ENCODE peak calls at places on chromosomes 4 and X, in ten cellular contexts. One of them, this sample, is unnamed.

GRCh38 chr4:4872148-4872903 is 12.9 kb downstream of the MSX1 start:
- DNase-seq in choroid plexus epithelial cell: no peak
- DNase-seq in lower leg skin: peak
- DNase-seq in ascending aorta: no peak
- DNase-seq in DND-41: no peak
- DNase-seq in naive thymus-derived CD4-positive, alpha-beta T cell: no peak
- DNase-seq in AG04450: no peak
- DNase-seq in tibial nerve: no peak
- DNase-seq in aorta: no peak
- DNase-seq in GM23338: peak
- DNase-seq in this sample: no peak

GRCh38 chrX:45056428-45057145 is 144.1 kb downstream of the DIPK2B start:
- DNase-seq in choroid plexus epithelial cell: no peak
- DNase-seq in lower leg skin: no peak
- DNase-seq in ascending aorta: no peak
- DNase-seq in DND-41: no peak
- DNase-seq in naive thymus-derived CD4-positive, alpha-beta T cell: no peak
- DNase-seq in AG04450: no peak
- DNase-seq in tibial nerve: no peak
- DNase-seq in aorta: no peak
- DNase-seq in GM23338: no peak
- DNase-seq in this sample: no peak

GRCh38 chr4:138192113-138192512 is 50.0 kb downstream of the SLC7A11 start:
- DNase-seq in choroid plexus epithelial cell: no peak
- DNase-seq in lower leg skin: no peak
- DNase-seq in ascending aorta: no peak
- DNase-seq in DND-41: no peak
- DNase-seq in naive thymus-derived CD4-positive, alpha-beta T cell: no peak
- DNase-seq in AG04450: no peak
- DNase-seq in tibial nerve: no peak
- DNase-seq in aorta: no peak
- DNase-seq in GM23338: peak
- DNase-seq in this sample: no peak

GRCh38 chrX:43970528-43970927 is 2.7 kb downstream of the NDP start:
- DNase-seq in choroid plexus epithelial cell: no peak
- DNase-seq in lower leg skin: no peak
- DNase-seq in ascending aorta: no peak
- DNase-seq in DND-41: no peak
- DNase-seq in naive thymus-derived CD4-positive, alpha-beta T cell: no peak
- DNase-seq in AG04450: no peak
- DNase-seq in tibial nerve: no peak
- DNase-seq in aorta: no peak
- DNase-seq in GM23338: no peak
- DNase-seq in this sample: no peak

GRCh38 chr4:56051049-56051709 is 102.4 kb downstream of the CEP135 start:
- DNase-seq in choroid plexus epithelial cell: no peak
- DNase-seq in lower leg skin: no peak
- DNase-seq in ascending aorta: no peak
- DNase-seq in DND-41: no peak
- DNase-seq in naive thymus-derived CD4-positive, alpha-beta T cell: no peak
- DNase-seq in AG04450: no peak
- DNase-seq in tibial nerve: no peak
- DNase-seq in aorta: no peak
- DNase-seq in GM23338: no peak
- DNase-seq in this sample: no peak

GRCh38 chrX:39936886-39937770 is 160.6 kb downstream of the BCOR start:
- DNase-seq in choroid plexus epithelial cell: no peak
- DNase-seq in lower leg skin: no peak
- DNase-seq in ascending aorta: no peak
- DNase-seq in DND-41: peak
- DNase-seq in naive thymus-derived CD4-positive, alpha-beta T cell: peak
- DNase-seq in AG04450: no peak
- DNase-seq in tibial nerve: no peak
- DNase-seq in aorta: peak
- DNase-seq in GM23338: no peak
- DNase-seq in this sample: peak

GRCh38 chrX:109774706-109775105 is 41.6 kb upstream of the ACSL4 start:
- DNase-seq in choroid plexus epithelial cell: peak
- DNase-seq in lower leg skin: no peak
- DNase-seq in ascending aorta: no peak
- DNase-seq in DND-41: no peak
- DNase-seq in naive thymus-derived CD4-positive, alpha-beta T cell: no peak
- DNase-seq in AG04450: peak
- DNase-seq in tibial nerve: peak
- DNase-seq in aorta: no peak
- DNase-seq in GM23338: peak
- DNase-seq in this sample: no peak

GRCh38 chr4:22897520-22898108 is 204.9 kb downstream of the GBA3 start:
- DNase-seq in choroid plexus epithelial cell: peak
- DNase-seq in lower leg skin: no peak
- DNase-seq in ascending aorta: no peak
- DNase-seq in DND-41: peak
- DNase-seq in naive thymus-derived CD4-positive, alpha-beta T cell: no peak
- DNase-seq in AG04450: no peak
- DNase-seq in tibial nerve: no peak
- DNase-seq in aorta: no peak
- DNase-seq in GM23338: peak
- DNase-seq in this sample: peak

GRCh38 chrX:14026121-14026520 is 3.6 kb downstream of the GEMIN8 start:
- DNase-seq in choroid plexus epithelial cell: no peak
- DNase-seq in lower leg skin: no peak
- DNase-seq in ascending aorta: no peak
- DNase-seq in DND-41: no peak
- DNase-seq in naive thymus-derived CD4-positive, alpha-beta T cell: no peak
- DNase-seq in AG04450: no peak
- DNase-seq in tibial nerve: no peak
- DNase-seq in aorta: no peak
- DNase-seq in GM23338: peak
- DNase-seq in this sample: no peak

GRCh38 chrX:14029039-14029424 is 660 bp downstream of the GEMIN8 start:
- DNase-seq in choroid plexus epithelial cell: no peak
- DNase-seq in lower leg skin: no peak
- DNase-seq in ascending aorta: no peak
- DNase-seq in DND-41: no peak
- DNase-seq in naive thymus-derived CD4-positive, alpha-beta T cell: no peak
- DNase-seq in AG04450: no peak
- DNase-seq in tibial nerve: no peak
- DNase-seq in aorta: no peak
- DNase-seq in GM23338: no peak
- DNase-seq in this sample: no peak

GRCh38 chrX:14027031-14027430 is 2.7 kb downstream of the GEMIN8 start:
- DNase-seq in choroid plexus epithelial cell: peak
- DNase-seq in lower leg skin: no peak
- DNase-seq in ascending aorta: no peak
- DNase-seq in DND-41: peak
- DNase-seq in naive thymus-derived CD4-positive, alpha-beta T cell: no peak
- DNase-seq in AG04450: no peak
- DNase-seq in tibial nerve: no peak
- DNase-seq in aorta: peak
- DNase-seq in GM23338: no peak
- DNase-seq in this sample: no peak

GRCh38 chrX:14028473-14028872 is 1.2 kb downstream of the GEMIN8 start:
- DNase-seq in choroid plexus epithelial cell: no peak
- DNase-seq in lower leg skin: no peak
- DNase-seq in ascending aorta: no peak
- DNase-seq in DND-41: no peak
- DNase-seq in naive thymus-derived CD4-positive, alpha-beta T cell: no peak
- DNase-seq in AG04450: no peak
- DNase-seq in tibial nerve: no peak
- DNase-seq in aorta: no peak
- DNase-seq in GM23338: no peak
- DNase-seq in this sample: no peak

GRCh38 chrX:14027511-14028019 is 2.1 kb downstream of the GEMIN8 start:
- DNase-seq in choroid plexus epithelial cell: peak
- DNase-seq in lower leg skin: no peak
- DNase-seq in ascending aorta: no peak
- DNase-seq in DND-41: no peak
- DNase-seq in naive thymus-derived CD4-positive, alpha-beta T cell: no peak
- DNase-seq in AG04450: peak
- DNase-seq in tibial nerve: no peak
- DNase-seq in aorta: no peak
- DNase-seq in GM23338: no peak
- DNase-seq in this sample: no peak
- H3K4me3 ChIP-seq in choroid plexus epithelial cell: no peak
- H3K4me3 ChIP-seq in lower leg skin: no peak
- H3K4me3 ChIP-seq in ascending aorta: no peak
- H3K4me3 ChIP-seq in DND-41: no peak
- H3K4me3 ChIP-seq in naive thymus-derived CD4-positive, alpha-beta T cell: no peak
- H3K4me3 ChIP-seq in AG04450: no peak
- H3K4me3 ChIP-seq in tibial nerve: no peak
- H3K4me3 ChIP-seq in aorta: no peak
- H3K4me3 ChIP-seq in GM23338: no peak
- H3K4me3 ChIP-seq in this sample: no peak

GRCh38 chr4:6892909-6893202 is 16.8 kb upstream of the TBC1D14 start:
- DNase-seq in choroid plexus epithelial cell: no peak
- DNase-seq in lower leg skin: no peak
- DNase-seq in ascending aorta: peak
- DNase-seq in DND-41: no peak
- DNase-seq in naive thymus-derived CD4-positive, alpha-beta T cell: no peak
- DNase-seq in AG04450: no peak
- DNase-seq in tibial nerve: no peak
- DNase-seq in aorta: no peak
- DNase-seq in GM23338: no peak
- DNase-seq in this sample: no peak

GRCh38 chr4:6893449-6894085 is 16.1 kb upstream of the TBC1D14 start:
- DNase-seq in choroid plexus epithelial cell: peak
- DNase-seq in lower leg skin: peak
- DNase-seq in ascending aorta: peak
- DNase-seq in DND-41: no peak
- DNase-seq in naive thymus-derived CD4-positive, alpha-beta T cell: no peak
- DNase-seq in AG04450: peak
- DNase-seq in tibial nerve: no peak
- DNase-seq in aorta: no peak
- DNase-seq in GM23338: no peak
- DNase-seq in this sample: no peak

GRCh38 chr4:6891436-6892170 is 18.0 kb upstream of the TBC1D14 start:
- DNase-seq in choroid plexus epithelial cell: peak
- DNase-seq in lower leg skin: peak
- DNase-seq in ascending aorta: peak
- DNase-seq in DND-41: no peak
- DNase-seq in naive thymus-derived CD4-positive, alpha-beta T cell: no peak
- DNase-seq in AG04450: no peak
- DNase-seq in tibial nerve: peak
- DNase-seq in aorta: no peak
- DNase-seq in GM23338: no peak
- DNase-seq in this sample: no peak

GRCh38 chr4:6894086-6894478 is 15.5 kb upstream of the TBC1D14 start:
- DNase-seq in choroid plexus epithelial cell: no peak
- DNase-seq in lower leg skin: no peak
- DNase-seq in ascending aorta: no peak
- DNase-seq in DND-41: no peak
- DNase-seq in naive thymus-derived CD4-positive, alpha-beta T cell: no peak
- DNase-seq in AG04450: no peak
- DNase-seq in tibial nerve: no peak
- DNase-seq in aorta: no peak
- DNase-seq in GM23338: no peak
- DNase-seq in this sample: no peak

DNA sequence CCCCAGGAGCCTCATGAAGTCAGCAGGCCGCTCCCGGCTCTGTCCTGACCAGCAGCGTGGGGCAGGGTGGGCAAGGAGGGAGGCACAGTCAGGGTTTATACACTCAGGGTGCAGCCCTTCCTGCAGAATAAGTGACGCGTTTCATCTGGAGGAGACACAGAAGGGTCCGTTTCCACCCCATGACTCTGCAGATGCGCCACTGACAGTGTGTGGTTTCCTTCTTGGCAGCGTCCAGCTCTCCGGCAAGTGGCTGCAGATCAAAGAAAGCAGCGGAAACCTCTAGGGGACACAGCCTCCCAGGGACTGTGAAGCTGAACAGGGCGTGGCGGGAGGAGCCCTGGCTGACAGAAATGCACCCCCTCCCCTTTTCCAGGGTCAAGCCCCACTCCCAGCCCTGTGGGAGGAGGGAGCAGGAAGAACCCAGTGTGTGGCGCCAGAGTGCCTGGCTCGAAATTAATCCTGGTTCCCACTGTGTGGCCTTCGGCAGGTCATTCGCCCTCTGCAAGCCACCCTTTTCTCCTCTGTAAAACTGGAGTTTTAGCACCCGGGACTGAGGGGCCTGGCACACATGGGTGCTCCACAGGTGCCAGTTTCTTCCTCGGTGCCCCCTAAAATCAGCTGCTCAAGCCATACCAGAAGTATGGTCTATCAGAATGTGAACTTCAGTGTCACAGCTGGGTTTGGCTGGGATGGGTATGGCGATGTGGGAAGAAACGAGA is 17.3 kb upstream of the TBC1D14 start:
- DNase-seq in choroid plexus epithelial cell: peak
- DNase-seq in lower leg skin: peak
- DNase-seq in ascending aorta: peak
- DNase-seq in DND-41: peak
- DNase-seq in naive thymus-derived CD4-positive, alpha-beta T cell: no peak
- DNase-seq in AG04450: no peak
- DNase-seq in tibial nerve: peak
- DNase-seq in aorta: peak
- DNase-seq in GM23338: peak
- DNase-seq in this sample: peak
- H3K4me3 ChIP-seq in choroid plexus epithelial cell: no peak
- H3K4me3 ChIP-seq in lower leg skin: no peak
- H3K4me3 ChIP-seq in ascending aorta: no peak
- H3K4me3 ChIP-seq in DND-41: no peak
- H3K4me3 ChIP-seq in naive thymus-derived CD4-positive, alpha-beta T cell: peak
- H3K4me3 ChIP-seq in AG04450: no peak
- H3K4me3 ChIP-seq in tibial nerve: peak
- H3K4me3 ChIP-seq in aorta: no peak
- H3K4me3 ChIP-seq in GM23338: no peak
- H3K4me3 ChIP-seq in this sample: no peak

DNA sequence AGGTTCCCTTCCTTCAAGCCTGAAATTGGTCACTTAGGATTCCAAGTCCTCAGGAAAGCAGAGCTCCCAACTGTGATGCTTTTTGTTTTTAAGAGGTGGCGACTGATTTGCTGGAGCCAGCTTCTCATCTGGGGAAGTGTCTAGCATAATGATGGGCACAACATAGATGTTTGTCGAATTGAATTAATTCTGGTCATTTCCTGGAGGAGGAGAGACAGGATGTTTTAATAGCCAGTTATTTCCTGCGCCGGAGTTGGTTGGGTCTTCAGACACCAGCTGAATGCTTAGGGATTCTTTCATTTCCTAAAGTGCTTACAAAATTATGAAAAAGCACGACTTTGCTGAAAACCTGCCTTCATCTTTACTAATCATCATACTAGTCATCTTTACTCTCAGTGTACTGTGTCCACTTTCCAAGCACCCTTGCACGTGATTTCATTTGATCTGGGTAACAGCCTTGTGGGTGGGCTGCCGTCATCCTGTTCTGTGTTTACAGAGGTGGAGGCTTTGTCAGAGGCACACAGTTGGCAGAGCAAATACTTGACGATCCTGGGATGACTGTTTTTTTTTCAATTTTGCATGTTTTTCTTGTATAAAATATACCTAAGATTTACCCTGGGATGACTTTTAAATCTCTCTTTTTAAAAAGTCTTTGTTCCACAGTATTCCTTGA is 49.5 kb downstream of the RGS12 start:
- DNase-seq in choroid plexus epithelial cell: peak
- DNase-seq in lower leg skin: no peak
- DNase-seq in ascending aorta: no peak
- DNase-seq in DND-41: no peak
- DNase-seq in naive thymus-derived CD4-positive, alpha-beta T cell: no peak
- DNase-seq in AG04450: peak
- DNase-seq in tibial nerve: no peak
- DNase-seq in aorta: no peak
- DNase-seq in GM23338: no peak
- DNase-seq in this sample: no peak
- H3K4me3 ChIP-seq in choroid plexus epithelial cell: peak
- H3K4me3 ChIP-seq in lower leg skin: no peak
- H3K4me3 ChIP-seq in ascending aorta: no peak
- H3K4me3 ChIP-seq in DND-41: no peak
- H3K4me3 ChIP-seq in naive thymus-derived CD4-positive, alpha-beta T cell: no peak
- H3K4me3 ChIP-seq in AG04450: peak
- H3K4me3 ChIP-seq in tibial nerve: no peak
- H3K4me3 ChIP-seq in aorta: no peak
- H3K4me3 ChIP-seq in GM23338: no peak
- H3K4me3 ChIP-seq in this sample: no peak

DNA sequence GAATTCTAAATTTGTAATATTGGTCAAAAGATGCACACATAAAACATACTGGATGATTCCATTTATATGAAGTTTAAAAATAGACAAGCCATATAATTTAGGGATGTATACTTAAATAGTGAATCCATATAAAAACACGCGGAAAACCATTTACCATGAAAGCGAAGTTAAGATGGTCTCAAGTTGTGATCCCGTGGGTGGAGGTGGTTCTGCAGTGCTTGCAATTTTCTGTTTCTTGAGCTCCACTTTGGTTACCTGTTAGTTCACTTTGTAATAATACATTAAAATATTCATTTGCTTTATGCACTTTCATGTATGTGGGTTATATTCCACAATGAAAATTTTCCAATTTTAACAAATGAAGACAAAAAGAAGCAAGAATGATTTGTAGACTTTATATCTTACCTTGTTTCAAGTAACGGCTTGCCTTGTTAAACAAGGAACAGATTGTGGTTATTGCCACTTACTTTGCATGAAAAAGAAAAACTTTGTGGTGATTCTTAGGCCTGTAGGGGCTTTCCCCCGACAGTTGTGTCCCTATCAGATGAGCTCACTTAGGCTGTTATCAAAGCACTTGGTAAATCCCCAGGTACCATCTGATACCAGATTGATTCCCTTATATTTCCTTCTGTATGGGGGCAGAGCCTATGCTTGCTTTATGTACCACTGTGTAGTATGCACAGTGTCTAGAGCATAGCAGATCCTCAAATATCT is 12.2 kb downstream of the UCP1 start:
- DNase-seq in choroid plexus epithelial cell: no peak
- DNase-seq in lower leg skin: no peak
- DNase-seq in ascending aorta: no peak
- DNase-seq in DND-41: no peak
- DNase-seq in naive thymus-derived CD4-positive, alpha-beta T cell: peak
- DNase-seq in AG04450: no peak
- DNase-seq in tibial nerve: no peak
- DNase-seq in aorta: no peak
- DNase-seq in GM23338: peak
- DNase-seq in this sample: peak
- H3K4me3 ChIP-seq in choroid plexus epithelial cell: no peak
- H3K4me3 ChIP-seq in lower leg skin: no peak
- H3K4me3 ChIP-seq in ascending aorta: no peak
- H3K4me3 ChIP-seq in DND-41: no peak
- H3K4me3 ChIP-seq in naive thymus-derived CD4-positive, alpha-beta T cell: no peak
- H3K4me3 ChIP-seq in AG04450: no peak
- H3K4me3 ChIP-seq in tibial nerve: no peak
- H3K4me3 ChIP-seq in aorta: no peak
- H3K4me3 ChIP-seq in GM23338: peak
- H3K4me3 ChIP-seq in this sample: no peak

This sample was measured in Jurkat, Clone E6-1.